ENCODE peak calls at places on chromosomes 11 and 22, in four cellular contexts. Q, M, U and G are unnamed samples.

GRCh38 chr11:23021287-23021863 is 161.1 kb upstream of the CCDC179 start:
- DNase-seq in Q (peak), M (peak), U (peak), G (peak)

GRCh38 chr11:65431452-65432132 is 9.0 kb downstream of the NEAT1 start:
- DNase-seq in Q (no peak), U (no peak), M (no peak), G (peak)

GRCh38 chr11:72373163-72373562 is 61.2 kb downstream of the CLPB start:
- DNase-seq in U (no peak), Q (no peak), M (no peak), G (no peak)

GRCh38 chr22:38034278-38034882 is 22.8 kb upstream of the PICK1 start:
- DNase-seq in U (peak), M (peak), Q (peak), G (peak)

GRCh38 chr22:19817561-19818263 is 37.0 kb downstream of the GNB1L start:
- DNase-seq in U (no peak), Q (no peak), M (no peak), G (no peak)

GRCh38 chr11:1285876-1286275 is 23.6 kb downstream of the TOLLIP start:
- DNase-seq in Q (no peak), M (no peak), U (no peak), G (no peak)

GRCh38 chr22:33328789-33329296 is 270.7 kb upstream of the SYN3 start:
- DNase-seq in U (peak), M (no peak), Q (peak), G (peak)

GRCh38 chr11:45048313-45048841 is 97.7 kb upstream of the TP53I11 start:
- DNase-seq in U (no peak), Q (no peak), M (no peak), G (no peak)

GRCh38 chr22:49873228-49873940 is 19.7 kb downstream of the ZBED4 start:
- DNase-seq in U (no peak), M (no peak), Q (no peak), G (no peak)

GRCh38 chr11:12137938-12138731 is 27.7 kb downstream of the MICAL2 start:
- DNase-seq in M (no peak), U (no peak), Q (no peak), G (peak)

GRCh38 chr11:65491614-65492386 is 7.0 kb upstream of the MALAT1 start:
- DNase-seq in M (peak), U (no peak), Q (peak), G (peak)

GRCh38 chr11:65821107-65821506 is 12.7 kb upstream of the SNX32 start:
- DNase-seq in Q (no peak), M (no peak), U (peak), G (no peak)

GRCh38 chr11:96464695-96465307 is 75.0 kb downstream of the JRKL start:
- DNase-seq in U (peak), Q (peak), M (peak), G (peak)

GRCh38 chr11:134026655-134027343 is 42.1 kb upstream of the JAM3 start:
- DNase-seq in M (no peak), Q (no peak), U (no peak), G (no peak)

GRCh38 chr11:10388574-10388973 is 66.5 kb upstream of the AMPD3 start:
- DNase-seq in M (no peak), U (no peak), Q (no peak), G (no peak)

GRCh38 chr11:24592342-24592741 is 95.5 kb downstream of the LUZP2 start:
- DNase-seq in M (no peak), Q (no peak), U (no peak), G (peak)

GRCh38 chr11:41461057-41461681 is 1.7 kb upstream of the LRRC4C start:
- DNase-seq in U (peak), Q (no peak), M (peak), G (no peak)

GRCh38 chr11:35276396-35276795 is 137.4 kb downstream of the CD44 start:
- DNase-seq in U (no peak), Q (no peak), M (no peak), G (peak)

GRCh38 chr11:33942954-33943353 is 51.1 kb upstream of the LMO2 start:
- DNase-seq in U (no peak), Q (no peak), M (no peak), G (peak)

GRCh38 chr22:36741204-36741793 is 34.6 kb downstream of the IFT27 start:
- DNase-seq in M (peak), U (no peak), Q (peak), G (no peak)

GRCh38 chr22:44129614-44129976 is 51.1 kb upstream of the PARVG start:
- DNase-seq in Q (no peak), M (peak), U (no peak), G (peak)

GRCh38 chr11:112503410-112503809 is 242.8 kb upstream of the PLET1 start:
- DNase-seq in U (no peak), M (no peak), Q (no peak), G (no peak)
- TF ChIP-seq BHLHE40 in U (no peak), M (no peak), Q (no peak), G (no peak)

GRCh38 chr11:119909077-119909476 is 180.1 kb upstream of the NECTIN1 start:
- DNase-seq in U (no peak), M (no peak), Q (no peak), G (no peak)

GRCh38 chr11:119909495-119909894 is 180.5 kb upstream of the NECTIN1 start:
- DNase-seq in Q (no peak), U (no peak), M (no peak), G (no peak)

GRCh38 chr11:119910650-119911049 is 181.7 kb upstream of the NECTIN1 start:
- DNase-seq in U (no peak), Q (no peak), M (no peak), G (no peak)

GRCh38 chr11:119907934-119908760 is 179.1 kb upstream of the NECTIN1 start:
- DNase-seq in U (no peak), Q (no peak), M (no peak), G (no peak)

GRCh38 chr11:119910056-119910455 is 181.1 kb upstream of the NECTIN1 start:
- DNase-seq in Q (no peak), U (no peak), M (no peak), G (no peak)
- TF ChIP-seq MAFK in Q (no peak), U (no peak), M (no peak), G (no peak)

GRCh38 chr11:6587360-6587953 is 16.0 kb downstream of the RRP8 start:
- DNase-seq in M (no peak), Q (no peak), U (no peak), G (no peak)
- TF ChIP-seq BHLHE40 in M (no peak), Q (no peak), U (no peak), G (no peak)

DNA sequence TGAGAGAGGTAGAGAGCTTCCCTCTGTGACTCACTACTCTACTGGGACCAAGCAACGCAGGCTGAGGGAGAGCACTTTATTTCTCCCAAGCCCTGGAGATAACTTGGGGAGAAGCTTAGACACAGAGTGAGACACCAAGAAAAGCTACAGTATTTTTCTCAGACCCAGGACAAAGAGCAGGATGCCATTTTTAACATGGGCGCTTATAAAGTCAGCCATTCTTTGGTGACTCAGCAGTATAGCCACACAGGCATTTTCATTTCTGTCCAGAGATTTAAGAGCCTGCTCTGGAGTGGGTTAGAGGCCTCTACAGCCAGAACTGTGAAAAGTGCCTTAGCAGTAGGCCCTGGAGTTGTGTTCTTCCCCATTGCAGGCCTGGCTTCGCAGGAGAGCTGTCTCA is 55.0 kb upstream of the GLYAT start:
- DNase-seq in M (no peak), Q (no peak), U (no peak), G (no peak)
- TF ChIP-seq MAFK in M (peak), Q (peak), U (peak), G (no peak)

GRCh38 chr11:46116007-46116711 is 5.1 kb downstream of the PHF21A start:
- DNase-seq in U (no peak), Q (no peak), M (no peak), G (no peak)

GRCh38 chr11:46119053-46119351 is 2.3 kb downstream of the PHF21A start:
- DNase-seq in U (no peak), M (no peak), Q (no peak), G (no peak)

GRCh38 chr11:46119352-46120216 is 1.7 kb downstream of the PHF21A start:
- DNase-seq in Q (no peak), U (peak), M (peak), G (peak)

GRCh38 chr11:46120361-46120710 is 918 bp downstream of the PHF21A start:
- DNase-seq in U (no peak), Q (peak), M (peak), G (no peak)

GRCh38 chr11:46117842-46118241 is 3.4 kb downstream of the PHF21A start:
- DNase-seq in U (no peak), M (no peak), Q (no peak), G (no peak)
- TF ChIP-seq BHLHE40 in U (no peak), M (no peak), Q (no peak), G (no peak)

GRCh38 chr22:46010951-46011626 is 34.1 kb upstream of the WNT7B start:
- DNase-seq in U (peak), M (no peak), Q (no peak), G (no peak)

GRCh38 chr22:46011627-46012181 is 34.7 kb upstream of the WNT7B start:
- DNase-seq in Q (no peak), U (no peak), M (no peak), G (no peak)

GRCh38 chr22:46008836-46009596 is 32.1 kb upstream of the WNT7B start:
- DNase-seq in U (no peak), Q (no peak), M (no peak), G (no peak)

GRCh38 chr22:46009730-46010129 is 32.8 kb upstream of the WNT7B start:
- DNase-seq in U (no peak), Q (no peak), M (no peak), G (no peak)

DNA sequence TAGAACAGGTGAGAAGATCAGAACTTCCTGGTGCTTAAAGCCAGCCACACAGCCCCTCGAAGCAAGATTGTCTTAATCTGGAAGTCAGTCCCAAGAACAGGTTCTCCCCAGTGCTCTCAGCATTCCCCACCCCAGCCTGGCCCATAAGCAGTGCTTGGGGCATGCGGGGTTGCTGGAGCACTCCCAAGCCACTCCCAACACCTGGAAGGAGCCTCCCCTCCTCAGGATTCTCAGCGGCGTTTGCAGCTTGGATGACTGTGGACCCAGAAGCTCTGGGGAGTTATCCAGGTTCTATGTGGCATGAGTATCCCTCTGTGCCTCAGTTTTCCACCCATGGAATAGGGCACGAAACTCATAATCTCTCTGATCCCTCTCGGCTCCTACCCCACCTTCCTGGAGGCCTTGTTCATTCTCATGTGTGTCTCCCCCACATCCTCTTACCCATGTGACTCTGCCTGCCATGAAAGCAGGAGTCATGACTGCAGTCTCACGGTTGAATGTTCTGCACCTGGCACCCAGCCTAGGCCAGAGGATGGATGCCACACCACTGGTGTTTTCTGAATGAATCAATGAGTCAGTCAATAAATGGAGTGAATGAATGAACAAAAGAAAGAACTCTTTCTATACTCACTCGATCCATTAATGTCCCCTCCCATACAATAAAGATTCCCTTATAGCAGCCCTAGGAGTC is 33.4 kb upstream of the WNT7B start:
- DNase-seq in M (no peak), Q (no peak), U (no peak), G (peak)
- TF ChIP-seq MAFK in M (no peak), Q (no peak), U (no peak), G (no peak)

GRCh38 chr11:19498986-19499669 is 213.5 kb upstream of the NAV2 start:
- DNase-seq in M (no peak), Q (no peak), U (no peak), G (peak)

DNA sequence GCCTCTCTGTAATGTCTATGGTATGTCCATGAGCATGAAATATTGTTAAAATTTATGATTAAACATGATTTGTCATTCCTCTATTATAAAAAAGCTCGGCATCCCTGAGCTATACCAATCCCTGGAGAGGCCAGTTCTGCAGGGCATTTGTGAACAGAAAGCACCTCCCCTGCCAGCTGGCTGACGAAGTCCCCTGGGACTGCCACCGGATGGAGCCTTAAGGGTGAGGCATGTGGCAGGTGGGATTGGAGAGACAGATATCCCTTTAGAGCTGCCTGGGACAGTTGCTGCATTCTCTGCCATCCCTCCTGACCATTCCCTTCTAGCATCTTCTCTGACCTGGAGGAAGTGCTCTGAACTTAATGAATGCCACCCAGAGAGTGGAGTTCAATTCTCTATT is 219.2 kb upstream of the NAV2 start:
- DNase-seq in Q (no peak), M (no peak), U (no peak), G (no peak)
- TF ChIP-seq BHLHE40 in Q (no peak), M (no peak), U (no peak), G (no peak)

DNA sequence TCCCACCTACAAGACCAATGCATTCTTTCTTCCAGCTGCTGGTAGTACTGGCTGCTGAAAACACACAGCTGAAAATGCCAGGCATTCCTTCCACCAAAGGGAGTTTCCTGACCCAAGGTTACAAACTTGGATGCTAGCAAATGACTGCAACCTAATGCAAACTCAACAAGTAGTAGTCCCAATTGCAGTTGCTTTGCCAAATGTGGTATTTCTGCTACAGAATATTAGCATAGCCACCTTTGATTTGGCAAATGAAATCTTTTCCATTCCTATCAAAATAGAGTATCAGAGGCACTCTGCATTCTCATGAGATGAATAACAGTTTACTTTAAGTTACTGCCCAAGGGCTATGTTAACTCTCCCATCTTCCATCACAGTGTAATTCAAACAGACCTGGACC is 172.0 kb upstream of the ARHGAP42 start:
- DNase-seq in U (no peak), M (no peak), Q (no peak), G (peak)
- TF ChIP-seq MAFK in U (no peak), M (no peak), Q (no peak), G (no peak)

GRCh38 chr22:23626286-23626975 is 5.7 kb downstream of the DRICH1 start:
- DNase-seq in Q (no peak), M (no peak), U (no peak), G (no peak)

GRCh38 chr22:23621082-23621780 is 10.9 kb downstream of the DRICH1 start:
- DNase-seq in M (no peak), U (no peak), Q (no peak), G (no peak)

GRCh38 chr22:23622634-23623033 is 9.5 kb downstream of the DRICH1 start:
- DNase-seq in Q (no peak), U (no peak), M (no peak), G (peak)
- TF ChIP-seq BHLHE40 in Q (no peak), U (no peak), M (no peak), G (no peak)

DNA sequence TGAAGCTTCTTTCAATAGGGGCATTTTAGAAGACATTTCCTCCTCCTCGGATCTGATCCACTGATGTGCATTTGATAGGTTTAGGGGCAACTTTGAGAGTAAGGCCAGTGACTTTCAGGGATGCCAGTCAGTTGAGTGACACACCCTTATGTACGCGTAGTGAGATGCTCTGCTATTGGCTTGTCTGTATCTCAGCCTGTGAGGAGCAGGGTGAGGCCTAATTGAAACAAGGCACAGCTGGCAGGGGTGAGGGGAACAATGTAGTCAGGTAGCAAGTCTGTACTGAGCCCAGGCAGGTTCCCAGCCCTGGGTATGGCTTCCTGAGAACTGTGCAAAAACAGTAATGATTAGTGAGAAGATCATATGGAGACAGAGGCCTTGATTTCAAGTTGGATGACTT is 61.5 kb downstream of the STIM1 start:
- DNase-seq in U (no peak), M (no peak), Q (no peak), G (no peak)
- TF ChIP-seq MAFK in U (no peak), M (no peak), Q (no peak), G (no peak)